ENCODE peak calls at places on chromosomes 7 and 10, in five cellular contexts. E, K, C, O and M are unnamed samples.

GRCh38 chr7:128883622-128884549 is 21.2 kb downstream of the ATP6V1F start:
- DNase-seq in E (no peak), K (peak; percentile 70), C (peak; percentile 86), O (peak; percentile 39), M (peak; percentile 16)

GRCh38 chr7:73739387-73739767 is 775 bp upstream of the ABHD11 start:
- DNase-seq in E (no peak), K (no peak), C (no peak), O (no peak), M (no peak)

GRCh38 chr10:119737827-119738226 is 12.0 kb downstream of the INPP5F start:
- DNase-seq in E (peak; percentile 40), K (peak; percentile 77), C (no peak), O (no peak), M (no peak)

GRCh38 chr10:70901276-70901878 is 13.0 kb upstream of the PCBD1 start:
- DNase-seq in E (no peak), K (no peak), C (peak; percentile 12), O (no peak), M (no peak)

GRCh38 chr7:24949884-24950283 is 30.1 kb downstream of the OSBPL3 start:
- DNase-seq in E (no peak), K (no peak), C (no peak), O (no peak), M (no peak)

GRCh38 chr10:119616879-119617580 is 20.3 kb upstream of the TIAL1 start:
- DNase-seq in E (no peak), K (no peak), C (peak; percentile 38), O (no peak), M (no peak)

GRCh38 chr7:47440320-47440719 is 141.6 kb downstream of the TNS3 start:
- DNase-seq in E (no peak), K (no peak), C (no peak), O (no peak), M (no peak)

GRCh38 chr7:47153076-47153475 is 428.8 kb downstream of the TNS3 start:
- DNase-seq in E (peak; percentile 85), K (peak; percentile 96), C (no peak), O (no peak), M (no peak)

GRCh38 chr10:28664369-28664740 is 13.0 kb upstream of the BAMBI start:
- DNase-seq in E (peak; percentile 50), K (peak; percentile 70), C (no peak), O (no peak), M (no peak)